ENCODE peak calls at places on chromosomes 5 and 9, in eight cellular contexts. G is DMS53; A is stimulated activated CD4-positive, alpha-beta T cell treated with anti-CD3 and anti-CD28 coated beads, Interleukin-15, amount 100 ng/mL, for 1 hour; E is progenitor cell of endocrine pancreas; J is K562; Q is DMS 273 treated with DMSO at 0.1 percent for 48 hours; H is EL; F is Calu3. O is an unnamed sample.

GRCh38 chr5:103280962-103281361 is 22.4 kb downstream of the MACIR start:
- DNase-seq in H (no peak), Q (no peak), F (no peak), J (no peak), G (no peak), E (no peak), A (no peak), O (no peak)

GRCh38 chr9:16337322-16338029 is 533.0 kb downstream of the BNC2 start:
- DNase-seq in E (no peak), Q (peak), G (peak), H (peak), F (peak), J (no peak), A (no peak), O (no peak)

GRCh38 chr5:139961435-139962157 is 81.5 kb downstream of the NRG2 start:
- DNase-seq in A (no peak), H (no peak), F (no peak), J (no peak), Q (no peak), G (no peak), E (no peak), O (no peak)

GRCh38 chr5:95530441-95530840 is 24.3 kb downstream of the SKIC3 start:
- DNase-seq in F (no peak), G (no peak), A (no peak), Q (no peak), E (no peak), H (peak), J (no peak), O (no peak)

GRCh38 chr9:33498387-33498786 is 24.7 kb upstream of the NOL6 start:
- DNase-seq in J (no peak), H (peak), F (no peak), E (no peak), A (no peak), Q (no peak), G (peak), O (no peak)

GRCh38 chr5:16964821-16965220 is 28.7 kb upstream of the MYO10 start:
- DNase-seq in F (no peak), G (no peak), E (no peak), Q (no peak), A (no peak), J (no peak), H (peak), O (no peak)

GRCh38 chr5:127085371-127085770 is 12.1 kb upstream of the C5orf63 start:
- DNase-seq in J (no peak), H (no peak), E (no peak), F (no peak), A (no peak), Q (no peak), G (no peak), O (no peak)

GRCh38 chr9:135737840-135738521 is 36.0 kb downstream of the KCNT1 start:
- DNase-seq in H (no peak), E (no peak), Q (no peak), A (no peak), G (peak), F (no peak), J (no peak), O (peak)

GRCh38 chr9:113222482-113222841 is 1.1 kb downstream of the SLC31A1 start:
- DNase-seq in J (peak), Q (no peak), H (peak), G (peak), E (no peak), A (no peak), F (no peak), O (no peak)

GRCh38 chr5:176877793-176878331 is 21.3 kb downstream of the HK3 start:
- DNase-seq in J (no peak), H (no peak), F (no peak), Q (no peak), E (no peak), A (no peak), G (no peak), O (no peak)

GRCh38 chr5:39120052-39120420 is 45.8 kb upstream of the RICTOR start:
- DNase-seq in E (no peak), G (no peak), A (no peak), J (no peak), Q (no peak), F (no peak), H (no peak), O (no peak)

GRCh38 chr5:159582756-159583523 is 252.7 kb upstream of the IL12B start:
- DNase-seq in H (peak), Q (no peak), E (no peak), J (no peak), G (peak), F (peak), A (no peak), O (no peak)

GRCh38 chr5:14534773-14535172 is 46.8 kb upstream of the OTULINL start:
- DNase-seq in E (no peak), A (no peak), H (no peak), Q (peak), G (no peak), J (no peak), F (no peak), O (no peak)

GRCh38 chr5:149040421-149040820 is 22.4 kb downstream of the SH3TC2 start:
- DNase-seq in A (no peak), E (no peak), Q (no peak), J (no peak), G (no peak), H (no peak), F (no peak), O (no peak)

GRCh38 chr9:7212101-7212500 is 454.3 kb downstream of the KDM4C start:
- DNase-seq in G (no peak), H (no peak), J (no peak), Q (no peak), A (no peak), E (no peak), F (peak), O (no peak)

GRCh38 chr5:154236459-154237375 is 46.2 kb downstream of the GALNT10 start:
- DNase-seq in G (no peak), J (no peak), Q (no peak), E (no peak), F (no peak), H (no peak), A (no peak), O (no peak)

GRCh38 chr5:99004960-99005359 is 76.2 kb upstream of the CHD1 start:
- DNase-seq in J (no peak), A (no peak), E (no peak), F (no peak), H (no peak), G (no peak), Q (no peak), O (no peak)

GRCh38 chr9:124079176-124079925 is 67.8 kb downstream of the LHX2 start:
- DNase-seq in A (no peak), H (peak), E (no peak), J (no peak), F (no peak), G (peak), Q (no peak), O (peak)

GRCh38 chr5:142748568-142749249 is 21.5 kb upstream of the ARHGAP26 start:
- DNase-seq in F (peak), E (no peak), H (no peak), A (peak), G (peak), J (no peak), Q (no peak), O (peak)

GRCh38 chr5:523658-524441 is 399 bp downstream of the SLC9A3 start:
- DNase-seq in G (no peak), F (no peak), H (no peak), J (no peak), Q (no peak), E (no peak), A (no peak), O (peak)

GRCh38 chr5:7650755-7651154 is 200.2 kb downstream of the CFAP90 start:
- DNase-seq in J (no peak), E (no peak), A (no peak), G (no peak), Q (no peak), H (no peak), F (no peak), O (no peak)

GRCh38 chr5:120055858-120056257 is 408.2 kb upstream of the PRR16 start:
- DNase-seq in Q (no peak), E (no peak), A (no peak), F (no peak), G (peak), H (peak), J (no peak), O (no peak)

GRCh38 chr5:177302354-177303110 is 987 bp downstream of the RAB24 start:
- DNase-seq in J (peak), Q (no peak), F (no peak), A (no peak), G (peak), E (no peak), H (peak), O (no peak)